ENCODE peak calls at places on chromosomes 1 and 21, in eight cellular contexts. R is activated naive CD8-positive, alpha-beta T cell treated with anti-CD3 and anti-CD28 coated beads, Interleukin-2, amount 50 U/mL, for 16 hours; M is DMS79; W is gastrocnemius medialis; T is NCI-H1092 treated with DMSO at 0.1 percent for 48 hours; A is RPMI7951; L is T-helper 2 cell; F is NCI-H2171. Q is an unnamed sample.

GRCh38 chr1:215594640-215595039 is 27.5 kb downstream of the KCTD3 start:
- DNase-seq in A (no peak), T (no peak), R (no peak), M (no peak), F (no peak), L (no peak), W (no peak), Q (no peak)

GRCh38 chr1:24737368-24738117 is 7.7 kb upstream of the CLIC4 start:
- DNase-seq in W (no peak), T (no peak), F (no peak), L (no peak), A (no peak), R (no peak), M (no peak), Q (no peak)

GRCh38 chr1:205774277-205775014 is 836 bp downstream of the RAB29 start:
- DNase-seq in F (no peak), T (no peak), A (no peak), R (no peak), M (no peak), W (no peak), L (peak), Q (no peak)

GRCh38 chr1:59116920-59117542 is 179.9 kb upstream of the FGGY start:
- DNase-seq in T (no peak), L (no peak), M (no peak), F (no peak), A (peak), R (no peak), W (no peak), Q (no peak)

GRCh38 chr1:69567847-69568434 is at the start of gene LRRC7:
- DNase-seq in T (peak), L (no peak), A (no peak), M (peak), R (no peak), W (no peak), F (peak), Q (no peak)

GRCh38 chr1:110620686-110621085 is 14.5 kb upstream of the KCNA2 start:
- DNase-seq in A (no peak), W (no peak), T (no peak), F (no peak), R (no peak), L (no peak), M (no peak), Q (no peak)

GRCh38 chr1:29789910-29790247 is 553.6 kb downstream of the PTPRU start:
- DNase-seq in T (no peak), A (no peak), F (no peak), W (no peak), M (no peak), R (no peak), L (no peak), Q (no peak)

GRCh38 chr1:214425101-214425500 is 126.3 kb downstream of the PTPN14 start:
- DNase-seq in A (peak), T (no peak), R (no peak), M (no peak), L (no peak), F (no peak), W (no peak), Q (no peak)

GRCh38 chr1:109193653-109194590 is 19.8 kb upstream of the SARS1 start:
- DNase-seq in W (no peak), L (peak), T (no peak), A (no peak), M (no peak), R (peak), F (peak), Q (no peak)

GRCh38 chr1:145967288-145967687 is 2.8 kb downstream of the POLR3GL start:
- DNase-seq in F (no peak), W (no peak), A (no peak), M (no peak), R (no peak), T (no peak), L (no peak), Q (no peak)

GRCh38 chr1:156851779-156852413 is 7.0 kb downstream of the INSRR start:
- DNase-seq in L (no peak), T (peak), A (no peak), M (no peak), F (no peak), W (no peak), R (no peak), Q (no peak)

GRCh38 chr1:172980971-172981370 is 69.8 kb downstream of the TNFSF18 start:
- DNase-seq in L (no peak), R (no peak), F (no peak), T (no peak), W (no peak), M (no peak), A (no peak), Q (no peak)

GRCh38 chr1:54355931-54356679 is 50.1 kb downstream of the SSBP3 start:
- DNase-seq in W (no peak), R (no peak), M (no peak), F (peak), T (no peak), L (no peak), A (no peak), Q (no peak)

GRCh38 chr1:207797229-207797973 is 45.5 kb downstream of the CD46 start:
- DNase-seq in M (peak), T (peak), R (peak), W (peak), A (peak), L (peak), F (peak), Q (no peak)

GRCh38 chr1:181062800-181063428 is 25.6 kb upstream of the IER5 start:
- DNase-seq in W (peak), M (no peak), A (no peak), L (no peak), R (no peak), F (no peak), T (no peak), Q (no peak)

GRCh38 chr1:8373547-8374270 is 55.8 kb downstream of the SLC45A1 start:
- DNase-seq in R (no peak), T (peak), M (peak), L (no peak), A (peak), W (peak), F (no peak), Q (peak)

GRCh38 chr1:107972367-107972766 is 7.4 kb upstream of the VAV3 start:
- DNase-seq in M (no peak), L (no peak), W (no peak), A (no peak), F (no peak), R (no peak), T (no peak), Q (no peak)

GRCh38 chr1:9610548-9610947 is 21.8 kb downstream of the TMEM201 start:
- DNase-seq in F (no peak), L (no peak), T (no peak), A (no peak), W (no peak), M (no peak), R (no peak), Q (no peak)

GRCh38 chr1:109713636-109714035 is 1.6 kb downstream of the GSTM5 start:
- DNase-seq in A (no peak), R (no peak), T (no peak), F (no peak), L (no peak), M (no peak), W (no peak), Q (no peak)

GRCh38 chr1:240468616-240469015 is 143.3 kb downstream of the GREM2 start:
- DNase-seq in A (no peak), R (no peak), W (no peak), F (no peak), M (no peak), T (no peak), L (no peak), Q (no peak)

GRCh38 chr1:94580367-94581115 is 39.0 kb upstream of the F3 start:
- DNase-seq in M (no peak), T (no peak), R (no peak), F (no peak), A (peak), W (no peak), L (no peak), Q (no peak)

GRCh38 chr1:62528015-62528414 is 69.3 kb upstream of the ANGPTL3 start:
- DNase-seq in L (no peak), R (no peak), W (no peak), A (no peak), M (no peak), T (no peak), F (no peak), Q (no peak)

GRCh38 chr1:76501136-76501535 is 366.1 kb upstream of the ST6GALNAC5 start:
- DNase-seq in L (no peak), W (no peak), R (no peak), M (no peak), A (no peak), T (no peak), F (no peak), Q (no peak)

GRCh38 chr1:8011923-8012858 is 13.9 kb downstream of the ERRFI1 start:
- DNase-seq in T (no peak), M (no peak), R (no peak), W (no peak), A (no peak), F (no peak), L (no peak), Q (no peak)

GRCh38 chr1:47444578-47445465 is 7.0 kb downstream of the FOXD2 start:
- DNase-seq in R (no peak), L (no peak), A (no peak), W (no peak), F (no peak), M (no peak), T (peak), Q (no peak)

GRCh38 chr21:22223385-22223784 is 1225.2 kb downstream of the NCAM2 start:
- DNase-seq in R (no peak), L (no peak), W (no peak), M (no peak), F (no peak), T (no peak), A (no peak), Q (no peak)

GRCh38 chr1:158177705-158178450 is 2.8 kb upstream of the CD1D start:
- DNase-seq in T (no peak), F (no peak), M (no peak), L (peak), R (peak), A (peak), W (peak), Q (peak)

GRCh38 chr1:58811303-58811702 is 27.5 kb upstream of the JUN start:
- DNase-seq in R (no peak), F (no peak), A (no peak), W (no peak), T (no peak), M (no peak), L (no peak), Q (no peak)

GRCh38 chr1:36359911-36360310 is 25.8 kb downstream of the STK40 start:
- DNase-seq in W (no peak), R (no peak), L (no peak), T (no peak), F (no peak), A (no peak), M (peak), Q (no peak)

GRCh38 chr1:48661726-48662483 is 114.8 kb downstream of the BEND5 start:
- DNase-seq in F (peak), R (no peak), A (no peak), M (no peak), L (no peak), W (peak), T (peak), Q (no peak)

GRCh38 chr1:55275151-55275748 is 60.1 kb upstream of the USP24 start:
- DNase-seq in F (no peak), A (peak), M (no peak), W (no peak), T (no peak), L (no peak), R (no peak), Q (no peak)

GRCh38 chr1:5575396-5576110 is 416.7 kb downstream of the NPHP4 start:
- DNase-seq in A (no peak), W (no peak), T (no peak), F (no peak), L (no peak), M (no peak), R (no peak), Q (no peak)

GRCh38 chr21:22556829-22557228 is 1558.6 kb downstream of the NCAM2 start:
- DNase-seq in M (no peak), F (no peak), L (no peak), W (no peak), A (no peak), T (no peak), R (no peak), Q (no peak)

GRCh38 chr1:86696522-86696921 is 7.9 kb upstream of the SH3GLB1 start:
- DNase-seq in T (no peak), A (no peak), R (no peak), F (no peak), M (no peak), L (no peak), W (no peak), Q (no peak)

GRCh38 chr1:178768423-178768822 is 43.4 kb downstream of the RALGPS2 start:
- DNase-seq in W (no peak), A (peak), F (peak), T (peak), R (no peak), L (no peak), M (no peak), Q (peak)

GRCh38 chr1:24323281-24323680 is 4.1 kb downstream of the GRHL3 start:
- DNase-seq in W (no peak), T (no peak), F (no peak), R (no peak), A (no peak), M (no peak), L (no peak), Q (no peak)

GRCh38 chr1:192443616-192444015 is 126.8 kb downstream of the RGS21 start:
- DNase-seq in T (no peak), R (no peak), W (no peak), F (no peak), A (no peak), L (no peak), M (no peak), Q (no peak)

GRCh38 chr1:167332503-167332902 is 111.8 kb downstream of the POU2F1 start:
- DNase-seq in F (no peak), L (no peak), A (no peak), R (no peak), W (no peak), M (no peak), T (no peak), Q (no peak)